ENCODE peak calls at places on chromosomes 6 and 20, in nine cellular contexts. S, H, R, Q, D, O, B, N and U are unnamed samples.

GRCh38 chr20:7741866-7742265 is 198.4 kb downstream of the HAO1 start:
- DNase-seq in S (no peak), H (no peak), R (no peak), Q (no peak), D (no peak), O (no peak), B (no peak), N (no peak), U (peak; percentile 25)

GRCh38 chr20:52824494-52825216 is 147.5 kb upstream of the TSHZ2 start:
- DNase-seq in S (no peak), H (no peak), R (no peak), Q (no peak), D (no peak), O (no peak), B (no peak), N (no peak), U (no peak)

GRCh38 chr6:93176070-93176469 is 243.3 kb downstream of the EPHA7 start:
- DNase-seq in S (peak; percentile 3), H (no peak), R (no peak), Q (no peak), D (no peak), O (no peak), B (no peak), N (no peak), U (no peak)

GRCh38 chr6:145887969-145888368 is 73.4 kb upstream of the FBXO30 start:
- DNase-seq in S (peak; percentile 12), H (no peak), R (no peak), Q (no peak), D (no peak), O (no peak), B (peak; percentile 35), N (no peak), U (peak; percentile 29)

GRCh38 chr20:59630526-59630925 is 26.2 kb downstream of the PHACTR3 start:
- DNase-seq in S (no peak), H (no peak), R (no peak), Q (no peak), D (no peak), O (no peak), B (no peak), N (no peak), U (no peak)

GRCh38 chr20:58162976-58163375 is 65.5 kb downstream of the ANKRD60 start:
- DNase-seq in S (no peak), H (no peak), R (no peak), Q (no peak), D (no peak), O (no peak), B (no peak), N (no peak), U (no peak)

GRCh38 chr20:7841967-7842301 is 98.3 kb downstream of the HAO1 start:
- DNase-seq in S (no peak), H (peak; percentile 78), R (peak; percentile 32), Q (peak; percentile 73), D (no peak), O (no peak), B (peak; percentile 84), N (peak; percentile 46), U (peak; percentile 78)

GRCh38 chr20:31565699-31566331 is 39.3 kb upstream of the ID1 start:
- DNase-seq in S (no peak), H (no peak), R (no peak), Q (no peak), D (no peak), O (no peak), B (no peak), N (no peak), U (no peak)

GRCh38 chr6:98539669-98540207 is 294.6 kb upstream of the POU3F2 start:
- DNase-seq in S (peak; percentile 34), H (no peak), R (no peak), Q (no peak), D (peak; percentile 14), O (peak; percentile 5), B (no peak), N (no peak), U (no peak)